ENCODE peak calls at places on chromosome 22, in seven cellular contexts. L is transverse colon, R is fibroblast of lung, U is right atrium auricular region, Q is left ventricle myocardium inferior, B is neural progenitor cell, Y is lower lobe of right lung. A is an unnamed sample.
A peak's percentile ranks its signal among the peaks of the same experiment; 100 is the strongest.

GRCh38 chr22:46057206-46057605 is 80.2 kb upstream of the WNT7B start:
- DNase-seq in L (peak; percentile 10), R (peak; percentile 57), U (no peak), Q (peak; percentile 27), B (no peak), Y (peak; percentile 39), A (no peak)

GRCh38 chr22:34669001-34669400 is 397.0 kb upstream of the ISX start:
- DNase-seq in L (no peak), R (peak; percentile 30), U (no peak), Q (no peak), B (no peak), Y (no peak), A (no peak)

GRCh38 chr22:30742291-30743256 is 47.9 kb downstream of the OSBP2 start:
- DNase-seq in L (no peak), R (peak; percentile 30), U (no peak), Q (no peak), B (no peak), Y (no peak), A (no peak)

GRCh38 chr22:50169774-50170341 is 673 bp upstream of the PANX2 start:
- DNase-seq in L (no peak), R (peak; percentile 9), U (no peak), Q (no peak), B (peak; percentile 58), Y (peak; percentile 64), A (no peak)

GRCh38 chr22:23404689-23405365 is 175.3 kb downstream of the IGLL1 start:
- DNase-seq in L (no peak), R (no peak), U (no peak), Q (no peak), B (peak; percentile 53), Y (no peak), A (peak; percentile 6)

GRCh38 chr22:45703758-45704157 is 32.1 kb downstream of the ATXN10 start:
- DNase-seq in L (no peak), R (no peak), U (no peak), Q (no peak), B (peak; percentile 78), Y (no peak), A (no peak)

GRCh38 chr22:27748355-27749168 is 53.0 kb downstream of the MN1 start:
- DNase-seq in L (no peak), R (peak; percentile 90), U (no peak), Q (no peak), B (peak; percentile 66), Y (no peak), A (no peak)

GRCh38 chr22:22508274-22509176 is at the start of gene ZNF280B:
- DNase-seq in L (peak; percentile 79), R (peak; percentile 84), U (no peak), Q (peak; percentile 46), B (peak; percentile 94), Y (peak; percentile 76), A (peak; percentile 46)

DNA sequence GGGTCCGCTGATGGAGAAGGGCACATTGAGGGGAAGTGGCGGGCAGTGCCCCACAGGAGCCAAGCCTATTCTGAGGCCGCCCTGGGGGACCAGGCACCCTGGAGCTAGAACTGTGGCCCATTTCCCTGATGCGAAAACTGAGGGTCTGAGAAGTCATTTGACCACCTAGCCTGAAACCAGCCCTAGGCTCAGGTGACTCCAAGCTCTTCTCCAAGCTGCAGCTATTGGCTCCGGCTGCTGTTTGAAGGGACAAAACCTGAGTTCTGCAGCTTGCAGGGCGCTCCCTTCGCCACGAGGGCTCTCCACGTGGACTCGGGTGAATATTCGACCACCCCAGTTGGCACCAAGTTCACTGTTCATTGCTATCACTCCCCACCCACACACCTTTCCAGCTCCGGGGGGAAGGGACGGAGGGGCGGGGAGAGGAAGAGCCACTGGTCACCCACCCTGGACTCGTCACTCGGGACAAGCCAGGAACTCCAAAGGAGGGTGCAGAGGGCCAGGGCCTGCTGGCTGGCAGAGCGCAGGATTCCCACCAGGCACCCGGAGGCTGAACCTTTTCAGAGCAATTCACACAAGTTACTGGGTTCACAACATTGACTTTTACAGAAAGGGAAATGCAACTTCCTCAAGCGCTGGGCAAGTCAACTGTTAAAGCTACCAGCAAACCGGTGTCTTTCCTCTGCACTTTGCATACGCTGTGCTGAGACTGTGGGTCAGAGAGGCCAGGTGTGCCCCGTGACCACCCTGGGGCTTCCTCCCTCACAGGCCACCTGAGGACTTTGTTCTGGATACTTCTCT is 1.1 kb upstream of the RAC2 start:
- DNase-seq in L (peak; percentile 68), R (no peak), U (no peak), Q (no peak), B (no peak), Y (peak; percentile 41), A (no peak)
- TF ChIP-seq CTCF in L (no peak), R (no peak), U (no peak), Q (no peak), B (no peak), Y (no peak), A (no peak)

GRCh38 chr22:47629791-47630655 is 867.6 kb downstream of the TBC1D22A start:
- DNase-seq in L (no peak), R (no peak), U (no peak), Q (no peak), B (no peak), Y (no peak), A (no peak)
- H3K9me3 ChIP-seq in L (no peaks in the 10 kb centered on the region), R (no peaks in the 10 kb centered on the region), U (no peaks in the 10 kb centered on the region), Q (peaks cover 6% of the 10 kb centered on the region), B (no peaks in the 10 kb centered on the region), Y (no peaks in the 10 kb centered on the region), A (peaks cover 86% of the 10 kb centered on the region)

GRCh38 chr22:41758231-41758630 is 42.2 kb upstream of the CCDC134 start:
- DNase-seq in L (no peak), R (no peak), U (no peak), Q (no peak), B (no peak), Y (no peak), A (no peak)
- TF ChIP-seq CTCF in L (no peak), R (no peak), U (no peak), Q (no peak), B (no peak), Y (no peak), A (no peak)

GRCh38 chr22:11629661-11630385 is 3898.2 kb upstream of the OR11H1 start:
- DNase-seq in L (no peak), R (no peak), U (no peak), Q (no peak), B (no peak), Y (no peak), A (no peak)
- H3K9me3 ChIP-seq in L (peaks cover 50% of the 10 kb centered on the region), R (no peaks in the 10 kb centered on the region), U (peaks cover 22% of the 10 kb centered on the region), Q (peaks cover 60% of the 10 kb centered on the region), B (peaks cover 28% of the 10 kb centered on the region), Y (peaks cover 37% of the 10 kb centered on the region), A (peaks cover 57% of the 10 kb centered on the region)

DNA sequence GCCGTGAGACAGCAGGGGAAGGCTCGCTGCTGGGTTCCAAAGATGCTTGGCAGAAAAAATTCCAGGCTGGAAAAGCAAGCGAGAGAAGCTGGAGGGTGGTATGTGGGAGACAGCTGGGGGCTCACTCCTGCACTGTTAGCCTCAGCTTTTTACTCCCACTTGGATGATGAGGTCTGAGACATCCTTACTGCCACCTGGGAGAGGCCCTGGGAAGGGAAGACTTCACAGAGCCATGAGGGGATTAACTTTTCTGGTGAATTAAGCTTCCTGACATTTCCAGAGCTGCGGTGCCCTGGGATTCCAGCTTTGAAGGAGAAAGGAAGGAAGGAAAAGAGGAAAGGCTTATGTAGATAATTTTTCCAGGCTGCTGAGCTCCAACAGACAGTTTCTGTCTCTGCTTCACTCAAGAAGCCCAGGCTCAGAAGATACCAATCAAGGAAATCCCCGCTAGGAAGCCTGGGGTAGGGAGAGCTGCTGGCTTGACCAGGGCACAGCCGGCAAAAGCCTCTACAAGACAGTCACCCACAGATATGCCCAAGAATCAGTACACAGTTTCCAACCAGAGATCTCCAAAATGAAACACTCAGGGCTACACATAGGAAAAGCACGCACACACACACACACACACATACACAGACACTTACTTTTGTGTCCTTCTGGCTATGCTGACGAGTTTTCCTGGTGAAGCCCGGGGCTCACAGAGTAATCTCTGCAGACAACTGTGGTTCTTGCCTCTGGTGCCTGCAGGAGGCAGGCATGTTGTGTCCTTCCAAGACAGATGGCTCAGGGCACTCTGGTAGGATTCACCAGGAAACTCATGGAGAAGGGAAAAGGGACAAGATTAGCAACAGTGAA is 907 bp downstream of the MCHR1 start:
- DNase-seq in L (no peak), R (no peak), U (no peak), Q (no peak), B (peak; percentile 69), Y (no peak), A (no peak)
- TF ChIP-seq CTCF in L (no peak), R (peak; percentile 9), U (no peak), Q (no peak), B (no peak), Y (no peak), A (peak; percentile 31)